ENCODE peak calls at places on chromosomes 11 and 22, in ten cellular contexts. U, T, F, E, A, B, M, Z, V and G are unnamed samples.
A peak's percentile ranks its signal among the peaks of the same experiment; 100 is the strongest.

GRCh38 chr11:2794419-2794795 is 91.2 kb downstream of the CDKN1C start:
- DNase-seq in A (peak; percentile 32), E (no peak), F (no peak), Z (no peak), V (no peak), U (no peak), T (no peak), B (no peak), M (no peak), G (peak; percentile 4)

GRCh38 chr22:46541536-46541935 is 4.1 kb upstream of the CELSR1 start:
- DNase-seq in A (no peak), T (no peak), B (no peak), V (no peak), M (no peak), U (no peak), E (no peak), Z (no peak), F (no peak), G (no peak)

GRCh38 chr11:78791254-78791653 is 216.6 kb upstream of the NARS2 start:
- DNase-seq in F (no peak), V (no peak), U (no peak), B (no peak), M (no peak), Z (no peak), E (no peak), A (no peak), T (no peak), G (no peak)

GRCh38 chr11:82995754-82996398 is 75.8 kb downstream of the RAB30 start:
- DNase-seq in Z (peak; percentile 73), V (no peak), F (peak; percentile 25), E (no peak), U (no peak), B (peak; percentile 78), T (no peak), M (no peak), A (no peak), G (no peak)

GRCh38 chr11:83628622-83629347 is 342.6 kb upstream of the CCDC90B start:
- DNase-seq in Z (no peak), B (no peak), A (no peak), U (no peak), T (no peak), V (no peak), M (no peak), E (no peak), F (no peak), G (no peak)

GRCh38 chr11:134988495-134988894 is 576.5 kb upstream of the B3GAT1 start:
- DNase-seq in V (no peak), T (peak; percentile 38), U (no peak), B (no peak), M (no peak), A (no peak), E (no peak), F (no peak), Z (no peak), G (no peak)

GRCh38 chr11:116044946-116045345 is 540.7 kb upstream of the CADM1 start:
- DNase-seq in U (no peak), T (no peak), B (no peak), V (no peak), A (no peak), F (no peak), M (no peak), Z (no peak), E (no peak), G (no peak)

GRCh38 chr11:2178906-2179494 is 7.4 kb upstream of the TH start:
- DNase-seq in M (no peak), B (no peak), E (no peak), F (no peak), T (no peak), V (no peak), U (no peak), Z (peak; percentile 88), A (no peak), G (no peak)

GRCh38 chr11:24705474-24705873 is 208.6 kb downstream of the LUZP2 start:
- DNase-seq in B (no peak), V (no peak), Z (no peak), M (no peak), U (no peak), T (no peak), E (no peak), F (no peak), A (no peak), G (no peak)

GRCh38 chr11:134369656-134370525 is 38.1 kb downstream of the GLB1L2 start:
- DNase-seq in Z (no peak), E (no peak), U (no peak), A (no peak), F (no peak), T (no peak), V (no peak), M (no peak), B (no peak), G (no peak)

GRCh38 chr11:119590651-119591308 is 138.2 kb downstream of the NECTIN1 start:
- DNase-seq in A (no peak), Z (peak; percentile 98), M (no peak), F (no peak), V (no peak), T (no peak), U (no peak), B (no peak), E (no peak), G (no peak)

GRCh38 chr11:129061466-129062194 is 119.0 kb upstream of the TP53AIP1 start:
- DNase-seq in A (no peak), B (no peak), F (no peak), E (no peak), Z (peak; percentile 93), T (peak; percentile 3), M (no peak), U (no peak), V (no peak), G (no peak)

GRCh38 chr11:134837166-134837886 is 425.3 kb upstream of the B3GAT1 start:
- DNase-seq in B (no peak), T (peak; percentile 3), Z (no peak), E (no peak), F (no peak), M (no peak), V (no peak), U (no peak), A (no peak), G (no peak)

GRCh38 chr22:45091254-45091854 is 72.4 kb upstream of the NUP50 start:
- DNase-seq in U (no peak), A (no peak), Z (no peak), M (no peak), E (no peak), F (no peak), V (no peak), B (no peak), T (no peak), G (no peak)

GRCh38 chr11:126583101-126583500 is 227.6 kb downstream of the ST3GAL4 start:
- DNase-seq in B (no peak), A (no peak), M (no peak), V (no peak), F (no peak), E (no peak), U (no peak), T (no peak), Z (no peak), G (no peak)

GRCh38 chr11:81237139-81237538 is 1496.5 kb downstream of the FAM181B start:
- DNase-seq in T (no peak), V (no peak), U (no peak), M (no peak), F (no peak), A (no peak), Z (peak; percentile 64), B (peak; percentile 74), E (peak; percentile 26), G (no peak)

GRCh38 chr11:419248-420005 is 4.6 kb upstream of the SIGIRR start:
- DNase-seq in Z (no peak), V (no peak), F (no peak), B (no peak), M (no peak), E (no peak), U (no peak), T (no peak), A (no peak), G (peak; percentile 10)

GRCh38 chr11:74696488-74696887 is 34.7 kb downstream of the CHRDL2 start:
- DNase-seq in Z (no peak), M (no peak), T (no peak), E (no peak), V (no peak), A (no peak), U (no peak), B (no peak), F (no peak), G (no peak)

GRCh38 chr22:22060200-22061084 is 77.9 kb upstream of the TOP3B start:
- DNase-seq in V (peak; percentile 68), T (peak; percentile 66), E (no peak), Z (peak; percentile 28), U (peak; percentile 8), A (peak; percentile 81), B (peak; percentile 39), M (peak; percentile 24), F (no peak), G (peak; percentile 93)

GRCh38 chr11:132115454-132115853 is 745.0 kb downstream of the NTM start:
- DNase-seq in M (no peak), U (no peak), V (no peak), A (no peak), E (no peak), F (no peak), B (no peak), T (no peak), Z (peak; percentile 66), G (no peak)

GRCh38 chr11:65502852-65503603 is 4.2 kb downstream of the MALAT1 start:
- DNase-seq in F (no peak), Z (peak; percentile 18), T (no peak), U (no peak), E (peak; percentile 37), M (no peak), V (no peak), A (no peak), B (peak; percentile 64), G (no peak)